ENCODE peak calls at places on chromosomes 5 and 9, in six cellular contexts. V is SJCRH30; N is stimulated activated CD4-positive, alpha-beta T cell treated with anti-CD3 and anti-CD28 coated beads, TNF-alpha, amount 100 ng/mL, for 4 hours; G is retina; Y is GM23248; J is upper lobe of left lung. Q is an unnamed sample.
A peak's percentile ranks its signal among the peaks of the same experiment; 100 is the strongest.

GRCh38 chr5:139689631-139690384 is 41.7 kb downstream of the CXXC5 start:
- DNase-seq in N (no peak), J (no peak), Y (peak; percentile 53), G (peak; percentile 85), V (peak; percentile 67), Q (no peak)

GRCh38 chr9:61666310-61666709 is 476.5 kb downstream of the SPATA31A7 start:
- DNase-seq in J (no peak), Y (no peak), G (no peak), N (no peak), V (no peak), Q (no peak)

GRCh38 chr5:77767301-77767700 is 8.8 kb downstream of the TBCA start:
- DNase-seq in J (no peak), N (no peak), V (no peak), Y (no peak), G (no peak), Q (no peak)

GRCh38 chr9:124392855-124393460 is 22.3 kb downstream of the PSMB7 start:
- DNase-seq in G (no peak), V (peak; percentile 28), J (no peak), Y (peak; percentile 96), N (no peak), Q (no peak)

GRCh38 chr5:52024363-52024762 is 641.1 kb downstream of the ISL1 start:
- DNase-seq in Y (peak; percentile 1), J (no peak), N (no peak), V (no peak), G (no peak), Q (no peak)

GRCh38 chr9:4297151-4297794 is 2.6 kb downstream of the GLIS3 start:
- DNase-seq in N (no peak), J (peak; percentile 87), G (no peak), Y (peak; percentile 94), V (peak; percentile 79), Q (no peak)

GRCh38 chr5:96374653-96375052 is 58.4 kb downstream of the PCSK1 start:
- DNase-seq in V (no peak), N (no peak), J (no peak), G (no peak), Y (no peak), Q (peak; percentile 40)

GRCh38 chr5:59115345-59115744 is 532.5 kb downstream of the RAB3C start:
- DNase-seq in V (peak; percentile 12), Y (peak; percentile 36), J (no peak), G (no peak), N (no peak), Q (no peak)

GRCh38 chr9:13013976-13014375 is 239.2 kb downstream of the LURAP1L start:
- DNase-seq in N (no peak), G (no peak), V (no peak), Y (peak; percentile 41), J (no peak), Q (no peak)

GRCh38 chr5:172902497-172903472 is 56.4 kb upstream of the RPL26L1 start:
- DNase-seq in Y (peak; percentile 88), V (peak; percentile 49), N (no peak), J (peak; percentile 86), G (peak; percentile 62), Q (no peak)

GRCh38 chr5:64603676-64604075 is 86.6 kb upstream of the SHISAL2B start:
- DNase-seq in Y (no peak), J (no peak), N (no peak), G (no peak), V (no peak), Q (no peak)

GRCh38 chr9:77896269-77897245 is 135.1 kb downstream of the GNAQ start:
- DNase-seq in N (no peak), J (no peak), V (no peak), Y (no peak), G (no peak), Q (no peak)